ENCODE peak calls at places on chromosome 11, in five cellular contexts. One of them, this sample, is unnamed.

GRCh38 chr11:44112083-44112865 is 16.8 kb downstream of the EXT2 start:
- DNase-seq in right lobe of liver: no peak
- DNase-seq in uterus: no peak
- DNase-seq in endothelial cell of umbilical vein: no peak
- DNase-seq in heart left ventricle: peak
- DNase-seq in this sample: no peak

GRCh38 chr11:57776101-57776511 is 14.5 kb downstream of the CTNND1 start:
- DNase-seq in endothelial cell of umbilical vein: peak
- DNase-seq in uterus: no peak
- DNase-seq in right lobe of liver: no peak
- DNase-seq in heart left ventricle: peak
- DNase-seq in this sample: no peak

GRCh38 chr11:72111803-72112540 is 523 bp downstream of the ANAPC15 start:
- DNase-seq in uterus: peak
- DNase-seq in endothelial cell of umbilical vein: peak
- DNase-seq in right lobe of liver: peak
- DNase-seq in heart left ventricle: peak
- DNase-seq in this sample: peak

GRCh38 chr11:102347526-102348331 is 715 bp downstream of the BIRC2 start:
- DNase-seq in right lobe of liver: no peak
- DNase-seq in uterus: no peak
- DNase-seq in heart left ventricle: peak
- DNase-seq in endothelial cell of umbilical vein: peak
- DNase-seq in this sample: no peak

GRCh38 chr11:92657226-92657625 is 312.2 kb upstream of the MTNR1B start:
- DNase-seq in uterus: no peak
- DNase-seq in right lobe of liver: no peak
- DNase-seq in heart left ventricle: no peak
- DNase-seq in endothelial cell of umbilical vein: no peak
- DNase-seq in this sample: no peak

GRCh38 chr11:69562816-69563215 is 78.1 kb upstream of the CCND1 start:
- DNase-seq in uterus: no peak
- DNase-seq in right lobe of liver: no peak
- DNase-seq in heart left ventricle: no peak
- DNase-seq in endothelial cell of umbilical vein: no peak
- DNase-seq in this sample: no peak

GRCh38 chr11:623999-624704 is 603 bp downstream of the CDHR5 start:
- DNase-seq in heart left ventricle: no peak
- DNase-seq in uterus: no peak
- DNase-seq in right lobe of liver: peak
- DNase-seq in endothelial cell of umbilical vein: no peak
- DNase-seq in this sample: peak

GRCh38 chr11:35277827-35278226 is 138.9 kb downstream of the CD44 start:
- DNase-seq in heart left ventricle: no peak
- DNase-seq in uterus: no peak
- DNase-seq in endothelial cell of umbilical vein: no peak
- DNase-seq in right lobe of liver: no peak
- DNase-seq in this sample: no peak

GRCh38 chr11:127567237-127567932 is 566.8 kb upstream of the KIRREL3 start:
- DNase-seq in heart left ventricle: no peak
- DNase-seq in uterus: no peak
- DNase-seq in endothelial cell of umbilical vein: no peak
- DNase-seq in right lobe of liver: no peak
- DNase-seq in this sample: no peak

GRCh38 chr11:112656772-112657428 is 304.3 kb upstream of the NCAM1 start:
- DNase-seq in endothelial cell of umbilical vein: no peak
- DNase-seq in heart left ventricle: no peak
- DNase-seq in right lobe of liver: no peak
- DNase-seq in uterus: no peak
- DNase-seq in this sample: no peak

GRCh38 chr11:91421586-91421985 is 803.0 kb upstream of the FAT3 start:
- DNase-seq in right lobe of liver: no peak
- DNase-seq in heart left ventricle: no peak
- DNase-seq in uterus: no peak
- DNase-seq in endothelial cell of umbilical vein: no peak
- DNase-seq in this sample: no peak

GRCh38 chr11:85132839-85133238 is 494.3 kb downstream of the DLG2 start:
- DNase-seq in endothelial cell of umbilical vein: no peak
- DNase-seq in uterus: no peak
- DNase-seq in heart left ventricle: no peak
- DNase-seq in right lobe of liver: no peak
- DNase-seq in this sample: no peak

GRCh38 chr11:106101797-106102196 is 24.3 kb downstream of the AASDHPPT start:
- DNase-seq in heart left ventricle: no peak
- DNase-seq in uterus: no peak
- DNase-seq in endothelial cell of umbilical vein: peak
- DNase-seq in right lobe of liver: no peak
- DNase-seq in this sample: no peak

GRCh38 chr11:3220101-3220500 is 1.5 kb upstream of the MRGPRG start:
- DNase-seq in endothelial cell of umbilical vein: no peak
- DNase-seq in heart left ventricle: no peak
- DNase-seq in right lobe of liver: no peak
- DNase-seq in uterus: no peak
- DNase-seq in this sample: peak

GRCh38 chr11:128707671-128708070 is 13.8 kb downstream of the FLI1 start:
- DNase-seq in uterus: no peak
- DNase-seq in heart left ventricle: no peak
- DNase-seq in endothelial cell of umbilical vein: no peak
- DNase-seq in right lobe of liver: no peak
- DNase-seq in this sample: no peak

GRCh38 chr11:21897203-21897602 is 295.7 kb upstream of the ANO5 start:
- DNase-seq in uterus: no peak
- DNase-seq in endothelial cell of umbilical vein: no peak
- DNase-seq in right lobe of liver: no peak
- DNase-seq in heart left ventricle: no peak
- DNase-seq in this sample: no peak

GRCh38 chr11:127996825-127997224 is 590.5 kb downstream of the ETS1 start:
- DNase-seq in right lobe of liver: no peak
- DNase-seq in heart left ventricle: no peak
- DNase-seq in uterus: no peak
- DNase-seq in endothelial cell of umbilical vein: no peak
- DNase-seq in this sample: no peak

GRCh38 chr11:121323208-121323607 is 30.6 kb downstream of the SC5D start:
- DNase-seq in heart left ventricle: no peak
- DNase-seq in right lobe of liver: no peak
- DNase-seq in endothelial cell of umbilical vein: no peak
- DNase-seq in uterus: no peak
- DNase-seq in this sample: no peak

GRCh38 chr11:120467627-120468026 is 43.9 kb upstream of the GRIK4 start:
- DNase-seq in endothelial cell of umbilical vein: no peak
- DNase-seq in heart left ventricle: no peak
- DNase-seq in uterus: no peak
- DNase-seq in right lobe of liver: no peak
- DNase-seq in this sample: no peak

GRCh38 chr11:2319791-2320481 is 18.1 kb downstream of the TSPAN32 start:
- DNase-seq in right lobe of liver: no peak
- DNase-seq in heart left ventricle: no peak
- DNase-seq in endothelial cell of umbilical vein: no peak
- DNase-seq in uterus: no peak
- DNase-seq in this sample: peak

GRCh38 chr11:35364101-35364780 is 55.1 kb downstream of the SLC1A2 start:
- DNase-seq in endothelial cell of umbilical vein: no peak
- DNase-seq in heart left ventricle: peak
- DNase-seq in right lobe of liver: peak
- DNase-seq in uterus: peak
- DNase-seq in this sample: no peak

GRCh38 chr11:75325713-75326438 is 25.6 kb downstream of the ARRB1 start:
- DNase-seq in right lobe of liver: peak
- DNase-seq in heart left ventricle: peak
- DNase-seq in endothelial cell of umbilical vein: peak
- DNase-seq in uterus: peak
- DNase-seq in this sample: no peak

DNA sequence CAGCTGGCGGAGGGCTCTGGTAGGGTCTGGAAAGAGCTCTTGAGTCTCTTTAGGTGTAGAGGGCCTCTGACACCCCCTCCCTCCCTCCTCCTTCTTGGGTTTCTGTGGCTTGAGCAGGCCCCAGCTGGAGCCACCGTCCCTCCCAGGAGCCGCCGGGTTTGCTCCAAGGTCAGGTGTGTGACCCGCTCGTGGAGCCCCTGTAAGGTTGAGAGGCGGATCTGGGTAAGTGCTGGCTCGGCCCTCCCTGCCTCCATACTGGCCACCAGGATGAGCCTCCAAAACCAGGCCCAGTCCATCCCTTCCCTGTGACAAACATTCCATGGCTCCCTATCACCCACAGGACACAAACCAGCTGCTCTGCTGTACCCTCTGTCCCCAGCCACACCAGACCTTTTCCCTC is 9.3 kb downstream of the PLEKHB1 start:
- DNase-seq in endothelial cell of umbilical vein: no peak
- DNase-seq in right lobe of liver: no peak
- DNase-seq in uterus: no peak
- DNase-seq in heart left ventricle: no peak
- DNase-seq in this sample: no peak
- H3K27ac ChIP-seq in endothelial cell of umbilical vein: no peak
- H3K27ac ChIP-seq in right lobe of liver: no peak
- H3K27ac ChIP-seq in uterus: no peak
- H3K27ac ChIP-seq in heart left ventricle: no peak
- H3K27ac ChIP-seq in this sample: no peak

GRCh38 chr11:68463714-68464113 is 3.2 kb downstream of the PPP6R3 start:
- DNase-seq in uterus: no peak
- DNase-seq in endothelial cell of umbilical vein: no peak
- DNase-seq in heart left ventricle: no peak
- DNase-seq in right lobe of liver: no peak
- DNase-seq in this sample: peak

GRCh38 chr11:68461284-68461861 is 821 bp downstream of the PPP6R3 start:
- DNase-seq in heart left ventricle: no peak
- DNase-seq in right lobe of liver: no peak
- DNase-seq in endothelial cell of umbilical vein: peak
- DNase-seq in uterus: no peak
- DNase-seq in this sample: peak

GRCh38 chr11:68459886-68460740 is 439 bp upstream of the PPP6R3 start:
- DNase-seq in heart left ventricle: peak
- DNase-seq in uterus: peak
- DNase-seq in right lobe of liver: peak
- DNase-seq in endothelial cell of umbilical vein: peak
- DNase-seq in this sample: peak

GRCh38 chr11:68457898-68458249 is 2.7 kb upstream of the PPP6R3 start:
- DNase-seq in endothelial cell of umbilical vein: no peak
- DNase-seq in right lobe of liver: no peak
- DNase-seq in uterus: no peak
- DNase-seq in heart left ventricle: no peak
- DNase-seq in this sample: peak

GRCh38 chr11:68460741-68461283 is at the start of gene PPP6R3:
- DNase-seq in endothelial cell of umbilical vein: no peak
- DNase-seq in uterus: no peak
- DNase-seq in heart left ventricle: no peak
- DNase-seq in right lobe of liver: no peak
- DNase-seq in this sample: peak
- TF ChIP-seq POLR2A in endothelial cell of umbilical vein: peak
- TF ChIP-seq POLR2A in uterus: peak
- TF ChIP-seq POLR2A in heart left ventricle: peak
- TF ChIP-seq POLR2A in right lobe of liver: peak
- TF ChIP-seq POLR2A in this sample: no peak

GRCh38 chr11:66072518-66072917 is 2.4 kb downstream of the PACS1 start:
- DNase-seq in uterus: no peak
- DNase-seq in heart left ventricle: no peak
- DNase-seq in endothelial cell of umbilical vein: no peak
- DNase-seq in right lobe of liver: no peak
- DNase-seq in this sample: no peak
- H3K4me3 ChIP-seq in uterus: no peak
- H3K4me3 ChIP-seq in heart left ventricle: no peak
- H3K4me3 ChIP-seq in endothelial cell of umbilical vein: no peak
- H3K4me3 ChIP-seq in right lobe of liver: no peak
- H3K4me3 ChIP-seq in this sample: no peak

GRCh38 chr11:83918471-83918870 is 632.3 kb upstream of the CCDC90B start:
- DNase-seq in uterus: peak
- DNase-seq in endothelial cell of umbilical vein: no peak
- DNase-seq in right lobe of liver: no peak
- DNase-seq in heart left ventricle: peak
- DNase-seq in this sample: no peak
- H3K27ac ChIP-seq in uterus: no peak
- H3K27ac ChIP-seq in endothelial cell of umbilical vein: no peak
- H3K27ac ChIP-seq in right lobe of liver: no peak
- H3K27ac ChIP-seq in heart left ventricle: no peak
- H3K27ac ChIP-seq in this sample: no peak

GRCh38 chr11:60906132-60906972 is at the start of gene PRPF19:
- DNase-seq in right lobe of liver: peak
- DNase-seq in endothelial cell of umbilical vein: peak
- DNase-seq in heart left ventricle: peak
- DNase-seq in uterus: peak
- DNase-seq in this sample: peak
- TF ChIP-seq POLR2A in right lobe of liver: peak
- TF ChIP-seq POLR2A in endothelial cell of umbilical vein: peak
- TF ChIP-seq POLR2A in heart left ventricle: peak
- TF ChIP-seq POLR2A in uterus: peak
- TF ChIP-seq POLR2A in this sample: peak

GRCh38 chr11:87139475-87139874 is 101.7 kb downstream of the TMEM135 start:
- DNase-seq in heart left ventricle: no peak
- DNase-seq in endothelial cell of umbilical vein: no peak
- DNase-seq in right lobe of liver: no peak
- DNase-seq in uterus: no peak
- DNase-seq in this sample: no peak
- H3K4me3 ChIP-seq in heart left ventricle: no peak
- H3K4me3 ChIP-seq in endothelial cell of umbilical vein: no peak
- H3K4me3 ChIP-seq in right lobe of liver: no peak
- H3K4me3 ChIP-seq in uterus: no peak
- H3K4me3 ChIP-seq in this sample: no peak